ENCODE peak calls at places on chromosomes 12 and 14, in seven cellular contexts. G is RWPE2, C is AG04450, U is stomach, O is AG04449, N is retinal pigment epithelial cell, R is ascending aorta. T is an unnamed sample.

GRCh38 chr14:96245710-96246534 is 10.1 kb upstream of the BDKRB1 start:
- DNase-seq in N (no peak), G (no peak), U (no peak), C (no peak), O (no peak), R (no peak), T (no peak)

GRCh38 chr12:3747543-3747942 is 5.4 kb downstream of the CRACR2A start:
- DNase-seq in U (peak; percentile 30), O (no peak), C (no peak), R (no peak), G (no peak), N (no peak), T (no peak)

GRCh38 chr12:66086001-66086400 is 44.5 kb downstream of the LLPH start:
- DNase-seq in O (no peak), G (no peak), U (no peak), R (no peak), C (no peak), N (no peak), T (no peak)

GRCh38 chr12:64825143-64826011 is 930 bp downstream of the TBC1D30 start:
- DNase-seq in G (no peak), C (no peak), R (no peak), O (no peak), U (peak; percentile 25), N (no peak), T (no peak)

GRCh38 chr12:124466200-124467128 is 100.9 kb downstream of the NCOR2 start:
- DNase-seq in N (no peak), C (no peak), R (peak; percentile 77), G (no peak), O (no peak), U (peak; percentile 57), T (no peak)

GRCh38 chr12:45989857-45990467 is 412 bp downstream of the SCAF11 start:
- DNase-seq in U (peak; percentile 51), C (no peak), N (no peak), O (no peak), G (peak; percentile 69), R (peak; percentile 81), T (no peak)

GRCh38 chr12:118689793-118690192 is 291.5 kb upstream of the SRRM4 start:
- DNase-seq in N (no peak), R (no peak), O (no peak), G (no peak), U (no peak), C (no peak), T (no peak)

GRCh38 chr14:92493492-92493891 is 20.1 kb upstream of the RIN3 start:
- DNase-seq in O (no peak), G (peak; percentile 55), N (no peak), R (peak; percentile 48), U (no peak), C (no peak), T (no peak)

GRCh38 chr14:69701269-69701668 is 65.7 kb upstream of the SRSF5 start:
- DNase-seq in U (no peak), R (no peak), G (no peak), C (no peak), O (no peak), N (no peak), T (no peak)

GRCh38 chr12:67546718-67547117 is 101.8 kb upstream of the DYRK2 start:
- DNase-seq in R (no peak), O (no peak), U (no peak), G (no peak), C (no peak), N (no peak), T (no peak)

GRCh38 chr14:35897616-35898111 is 71.5 kb downstream of the BRMS1L start:
- DNase-seq in N (no peak), C (no peak), O (no peak), G (no peak), U (no peak), R (no peak), T (no peak)

GRCh38 chr14:64444984-64445845 is 20.1 kb upstream of the AKAP5 start:
- DNase-seq in R (peak; percentile 78), C (peak; percentile 42), O (peak; percentile 59), U (no peak), N (peak; percentile 61), G (no peak), T (peak; percentile 49)

GRCh38 chr14:28635387-28635786 is 131.2 kb upstream of the FOXG1 start:
- DNase-seq in U (no peak), G (no peak), N (peak; percentile 10), O (peak; percentile 5), R (no peak), C (no peak), T (peak; percentile 35)

GRCh38 chr14:28785096-28785952 is 18.7 kb downstream of the FOXG1 start:
- DNase-seq in U (no peak), G (no peak), C (no peak), N (no peak), O (no peak), R (no peak), T (no peak)

GRCh38 chr12:123288751-123289346 is 17.2 kb upstream of the CDK2AP1 start:
- DNase-seq in C (no peak), O (no peak), U (no peak), G (no peak), N (no peak), R (peak; percentile 40), T (no peak)

GRCh38 chr12:34105392-34105933 is 83.2 kb downstream of the ALG10 start:
- DNase-seq in N (no peak), O (no peak), R (no peak), U (no peak), C (no peak), G (no peak), T (no peak)

GRCh38 chr14:61585598-61586538 is 109.4 kb upstream of the HIF1A start:
- DNase-seq in C (no peak), G (no peak), N (no peak), O (no peak), U (peak; percentile 61), R (peak; percentile 91), T (no peak)

GRCh38 chr12:32765906-32766305 is 10.2 kb upstream of the YARS2 start:
- DNase-seq in G (no peak), O (no peak), U (no peak), R (no peak), N (no peak), C (no peak), T (peak; percentile 20)

GRCh38 chr12:64243809-64244208 is 21.7 kb upstream of the KICS2 start:
- DNase-seq in C (no peak), G (no peak), N (no peak), U (no peak), O (no peak), R (no peak), T (no peak)

GRCh38 chr12:96070670-96071279 is 35.4 kb upstream of the LTA4H start:
- DNase-seq in R (no peak), G (no peak), N (no peak), U (no peak), C (no peak), O (no peak), T (no peak)
- TF ChIP-seq CTCF in R (no peak), G (peak; percentile 17), N (peak; percentile 13), U (no peak), C (no peak), O (no peak), T (no peak)

DNA sequence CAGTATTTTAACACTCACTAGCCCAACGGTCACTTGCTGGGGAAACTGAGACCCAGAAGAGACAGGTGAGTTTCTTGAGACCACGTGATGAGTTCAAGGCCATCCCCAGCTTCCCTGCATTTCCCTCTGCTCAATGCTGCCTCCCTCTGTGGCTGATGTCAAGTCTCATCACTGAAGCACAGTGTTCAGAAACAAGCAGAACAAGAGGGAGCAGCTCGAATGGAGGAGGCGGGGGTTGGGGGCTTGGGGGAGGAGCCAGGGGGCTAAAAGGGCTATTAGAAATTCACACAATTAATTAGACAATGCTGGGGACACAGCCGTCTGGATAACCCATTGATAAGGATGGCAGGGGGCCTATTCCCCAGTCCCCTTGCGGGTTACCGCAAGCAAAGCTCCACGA is 707.8 kb downstream of the MED13L start:
- DNase-seq in O (no peak), N (no peak), G (no peak), U (no peak), R (no peak), C (no peak), T (no peak)
- H3K4me3 ChIP-seq in O (no peak overlapping the region), N (no peak overlapping the region), G (no peak overlapping the region), U (no peak overlapping the region), R (no peak overlapping the region), C (no peak overlapping the region), T (peak overlapping the region; percentile 35)

GRCh38 chr12:92603741-92604432 is 98.9 kb upstream of the PLEKHG7 start:
- DNase-seq in O (no peak), R (no peak), N (no peak), G (no peak), U (no peak), C (no peak), T (no peak)
- TF ChIP-seq CTCF in O (no peak), R (no peak), N (peak; percentile 26), G (peak; percentile 14), U (no peak), C (no peak), T (peak; percentile 13)

GRCh38 chr12:6057693-6058092 is 66.8 kb downstream of the VWF start:
- DNase-seq in C (no peak), O (no peak), G (no peak), R (no peak), U (no peak), N (no peak), T (no peak)
- H3K4me3 ChIP-seq in C (no peak overlapping the region), O (no peak overlapping the region), G (no peak overlapping the region), R (no peak overlapping the region), U (no peak overlapping the region), N (no peak overlapping the region), T (no peak overlapping the region)

DNA sequence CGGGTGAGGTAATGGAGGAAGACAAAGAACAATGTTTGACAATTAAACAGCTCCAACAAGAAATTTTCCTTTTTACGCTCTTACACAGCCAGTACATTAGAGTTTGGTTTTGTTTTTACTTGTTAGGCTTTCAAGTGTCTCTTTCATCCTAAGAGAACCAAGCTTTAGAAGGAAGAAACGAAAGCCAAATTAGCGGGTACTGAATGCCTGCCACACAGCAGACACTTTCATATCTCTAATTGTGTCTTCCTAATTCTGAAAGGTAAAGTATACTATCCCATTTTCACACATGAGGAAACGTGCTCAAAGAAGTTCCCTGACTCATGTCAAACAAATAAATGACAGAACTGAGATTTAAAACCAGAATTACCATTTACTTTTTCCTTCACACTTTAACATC is 65.0 kb downstream of the CDK17 start:
- DNase-seq in U (no peak), G (no peak), O (no peak), C (no peak), N (no peak), R (no peak), T (no peak)
- TF ChIP-seq CTCF in U (no peak), G (no peak), O (no peak), C (no peak), N (no peak), R (no peak), T (no peak)